ENCODE peak calls at places on chromosome 3, in four cellular contexts. P is GM23248; J is naive thymus-derived CD4-positive, alpha-beta T cell; Q is CD8-positive, alpha-beta T cell. Z is an unnamed sample.

GRCh38 chr3:72554689-72555088 is 293.6 kb downstream of the SHQ1 start:
- DNase-seq in P (no peak), J (no peak), Q (no peak), Z (no peak)

GRCh38 chr3:41356775-41357174 is 157.5 kb downstream of the CTNNB1 start:
- DNase-seq in P (no peak), J (no peak), Q (no peak), Z (no peak)

GRCh38 chr3:64748244-64748894 is 60.6 kb upstream of the ADAMTS9 start:
- DNase-seq in P (no peak), J (no peak), Q (no peak), Z (no peak)

GRCh38 chr3:55283441-55283925 is 203.6 kb downstream of the WNT5A start:
- DNase-seq in P (no peak), J (no peak), Q (no peak), Z (no peak)

GRCh38 chr3:61956236-61956635 is 394.9 kb downstream of the PTPRG start:
- DNase-seq in P (peak; percentile 88), J (no peak), Q (no peak), Z (no peak)

GRCh38 chr3:4898454-4899313 is 80.6 kb upstream of the BHLHE40 start:
- DNase-seq in P (peak; percentile 39), J (no peak), Q (no peak), Z (no peak)

GRCh38 chr3:189502256-189502655 is 128.9 kb upstream of the TP63 start:
- DNase-seq in P (no peak), J (no peak), Q (no peak), Z (no peak)

GRCh38 chr3:159787191-159787590 is 201.4 kb upstream of the IL12A start:
- DNase-seq in P (peak; percentile 84), J (no peak), Q (no peak), Z (no peak)

GRCh38 chr3:174662653-174663052 is 196.5 kb upstream of the NAALADL2 start:
- DNase-seq in P (no peak), J (no peak), Q (no peak), Z (no peak)

GRCh38 chr3:63400259-63400860 is 122.3 kb downstream of the SYNPR start:
- DNase-seq in P (peak; percentile 9), J (no peak), Q (no peak), Z (no peak)

GRCh38 chr3:52106951-52107611 is 47.1 kb downstream of the POC1A start:
- DNase-seq in P (no peak), J (no peak), Q (no peak), Z (no peak)

GRCh38 chr3:133854971-133855370 is 40.7 kb downstream of the RAB6B start:
- DNase-seq in P (no peak), J (no peak), Q (no peak), Z (no peak)

GRCh38 chr3:154730221-154730620 is 300.2 kb upstream of the GPR149 start:
- DNase-seq in P (peak; percentile 1), J (no peak), Q (no peak), Z (no peak)

GRCh38 chr3:49454457-49454856 is 15.6 kb upstream of the DAG1 start:
- DNase-seq in P (no peak), J (no peak), Q (no peak), Z (no peak)

GRCh38 chr3:29773481-29773880 is 492.6 kb downstream of the RBMS3 start:
- DNase-seq in P (no peak), J (no peak), Q (no peak), Z (no peak)

GRCh38 chr3:36876181-36876936 is 68.5 kb downstream of the TRANK1 start:
- DNase-seq in P (no peak), J (peak; percentile 49), Q (no peak), Z (no peak)

GRCh38 chr3:184227481-184227935 is 1.9 kb upstream of the VWA5B2 start:
- DNase-seq in P (peak; percentile 51), J (peak; percentile 58), Q (peak; percentile 39), Z (no peak)

GRCh38 chr3:169308654-169309325 is 354.7 kb downstream of the MECOM start:
- DNase-seq in P (no peak), J (no peak), Q (no peak), Z (no peak)

GRCh38 chr3:52216585-52217408 is 8.6 kb downstream of the TLR9 start:
- DNase-seq in P (peak; percentile 74), J (no peak), Q (peak; percentile 63), Z (peak; percentile 79)

GRCh38 chr3:33035596-33035995 is 61.4 kb downstream of the GLB1 start:
- DNase-seq in P (peak; percentile 57), J (no peak), Q (no peak), Z (no peak)

GRCh38 chr3:61903931-61904657 is 342.7 kb downstream of the PTPRG start:
- DNase-seq in P (peak; percentile 38), J (no peak), Q (no peak), Z (no peak)

GRCh38 chr3:109943181-109943580 is 605.8 kb upstream of the DPPA4 start:
- DNase-seq in P (no peak), J (no peak), Q (no peak), Z (no peak)

GRCh38 chr3:154182322-154182922 is 61.2 kb downstream of the ARHGEF26 start:
- DNase-seq in P (no peak), J (no peak), Q (no peak), Z (no peak)

GRCh38 chr3:70516081-70516480 is 203.6 kb upstream of the MDFIC2 start:
- DNase-seq in P (no peak), J (no peak), Q (no peak), Z (no peak)

GRCh38 chr3:51353131-51353530 is 32.0 kb upstream of the MANF start:
- DNase-seq in P (no peak), J (no peak), Q (no peak), Z (no peak)

GRCh38 chr3:124391774-124392173 is 338.5 kb upstream of the UMPS start:
- DNase-seq in P (peak; percentile 7), J (no peak), Q (no peak), Z (no peak)

GRCh38 chr3:36843065-36844051 is 79.0 kb upstream of the DCLK3 start:
- DNase-seq in P (peak; percentile 70), J (peak; percentile 18), Q (peak; percentile 16), Z (no peak)

GRCh38 chr3:41190509-41191284 is 8.6 kb upstream of the CTNNB1 start:
- DNase-seq in P (no peak), J (no peak), Q (no peak), Z (no peak)

GRCh38 chr3:44721231-44722102 is 8.0 kb upstream of the ZNF501 start:
- DNase-seq in P (peak; percentile 26), J (no peak), Q (no peak), Z (no peak)
- H3K9me3 ChIP-seq in P (peaks cover 26% of the 10 kb centered on the region), J (peaks cover 90% of the 10 kb centered on the region), Q (peaks cover 62% of the 10 kb centered on the region), Z (peaks cover 68% of the 10 kb centered on the region)

GRCh38 chr3:178987745-178988144 is 83.9 kb downstream of the ZMAT3 start:
- DNase-seq in P (no peak), J (no peak), Q (no peak), Z (no peak)
- H3K9me3 ChIP-seq in P (no peaks in the 10 kb centered on the region), J (peaks cover 37% of the 10 kb centered on the region), Q (peaks cover 17% of the 10 kb centered on the region), Z (peaks cover 43% of the 10 kb centered on the region)

GRCh38 chr3:127247292-127247691 is 40.6 kb downstream of the PRR20G start:
- DNase-seq in P (no peak), J (no peak), Q (no peak), Z (no peak)
- H3K9me3 ChIP-seq in P (no peaks in the 10 kb centered on the region), J (peaks cover 52% of the 10 kb centered on the region), Q (peaks cover 15% of the 10 kb centered on the region), Z (peaks cover 26% of the 10 kb centered on the region)

GRCh38 chr3:335250-335649 is 138.7 kb downstream of the CHL1 start:
- DNase-seq in P (no peak), J (no peak), Q (no peak), Z (no peak)
- H3K9me3 ChIP-seq in P (no peaks in the 10 kb centered on the region), J (no peaks in the 10 kb centered on the region), Q (no peaks in the 10 kb centered on the region), Z (no peaks in the 10 kb centered on the region)

GRCh38 chr3:101167341-101167740 is 153.0 kb downstream of the IMPG2 start:
- DNase-seq in P (no peak), J (no peak), Q (no peak), Z (no peak)
- H3K9me3 ChIP-seq in P (no peaks in the 10 kb centered on the region), J (no peaks in the 10 kb centered on the region), Q (no peaks in the 10 kb centered on the region), Z (no peaks in the 10 kb centered on the region)